ENCODE peak calls at places on chromosomes 12 and 14, in seven cellular contexts. B, E, X, D, A, T and J are unnamed samples.

GRCh38 chr14:100762901-100763300 is 36.2 kb downstream of the DLK1 start:
- DNase-seq in T (no peak), B (no peak), D (no peak), A (no peak), E (no peak), X (no peak), J (no peak)

GRCh38 chr14:77458249-77458950 is 507 bp downstream of the AHSA1 start:
- DNase-seq in B (peak), D (peak), X (peak), A (no peak), E (no peak), T (no peak), J (no peak)

GRCh38 chr14:53793790-53794560 is 162.7 kb downstream of the BMP4 start:
- DNase-seq in A (no peak), B (no peak), X (peak), D (no peak), E (no peak), T (peak), J (no peak)

GRCh38 chr14:85415015-85415712 is 114.8 kb upstream of the FLRT2 start:
- DNase-seq in B (peak), T (peak), D (peak), E (peak), A (peak), X (peak), J (peak)

GRCh38 chr12:54858562-54858961 is 4.2 kb downstream of the MUCL1 start:
- DNase-seq in A (no peak), X (no peak), T (no peak), B (no peak), E (no peak), D (no peak), J (no peak)

GRCh38 chr12:112842441-112842840 is 50.9 kb downstream of the RPH3A start:
- DNase-seq in T (no peak), B (no peak), E (no peak), X (no peak), A (no peak), D (no peak), J (no peak)

GRCh38 chr12:13008741-13009380 is 8.8 kb upstream of the HEBP1 start:
- DNase-seq in B (no peak), T (no peak), D (peak), A (no peak), X (no peak), E (no peak), J (no peak)

GRCh38 chr12:91361864-91362263 is 179.2 kb upstream of the DCN start:
- DNase-seq in T (no peak), D (peak), A (no peak), X (peak), B (peak), E (no peak), J (no peak)

GRCh38 chr12:20280515-20280914 is 87.8 kb upstream of the PDE3A start:
- DNase-seq in B (peak), T (no peak), E (no peak), D (peak), X (peak), A (no peak), J (no peak)

GRCh38 chr12:124380793-124381453 is 86.0 kb downstream of the RFLNA start:
- DNase-seq in X (no peak), D (no peak), E (no peak), T (no peak), A (no peak), B (no peak), J (no peak)

GRCh38 chr12:71900091-71900490 is 38.6 kb upstream of the TPH2 start:
- DNase-seq in T (no peak), X (peak), D (peak), E (no peak), B (peak), A (no peak), J (no peak)

GRCh38 chr12:122437656-122438121 is 15.2 kb upstream of the CLIP1 start:
- DNase-seq in X (peak), E (peak), T (peak), A (no peak), B (peak), D (peak), J (no peak)

GRCh38 chr14:36390718-36391117 is 70.3 kb upstream of the MBIP start:
- DNase-seq in A (no peak), D (no peak), E (no peak), T (no peak), X (no peak), B (no peak), J (no peak)

GRCh38 chr14:77409131-77409533 is 14.2 kb downstream of the NOXRED1 start:
- DNase-seq in A (no peak), D (no peak), E (no peak), B (peak), T (no peak), X (peak), J (no peak)

GRCh38 chr14:78048120-78048519 is 122.1 kb upstream of the NRXN3 start:
- DNase-seq in T (no peak), X (no peak), E (no peak), A (no peak), D (no peak), B (no peak), J (no peak)

GRCh38 chr12:107610030-107610859 is 75.4 kb upstream of the PWP1 start:
- DNase-seq in X (peak), D (peak), T (no peak), A (peak), E (no peak), B (peak), J (no peak)

GRCh38 chr14:100285021-100285912 is 21.0 kb downstream of the SLC25A29 start:
- DNase-seq in X (peak), A (no peak), D (peak), T (peak), E (peak), B (peak), J (no peak)

DNA sequence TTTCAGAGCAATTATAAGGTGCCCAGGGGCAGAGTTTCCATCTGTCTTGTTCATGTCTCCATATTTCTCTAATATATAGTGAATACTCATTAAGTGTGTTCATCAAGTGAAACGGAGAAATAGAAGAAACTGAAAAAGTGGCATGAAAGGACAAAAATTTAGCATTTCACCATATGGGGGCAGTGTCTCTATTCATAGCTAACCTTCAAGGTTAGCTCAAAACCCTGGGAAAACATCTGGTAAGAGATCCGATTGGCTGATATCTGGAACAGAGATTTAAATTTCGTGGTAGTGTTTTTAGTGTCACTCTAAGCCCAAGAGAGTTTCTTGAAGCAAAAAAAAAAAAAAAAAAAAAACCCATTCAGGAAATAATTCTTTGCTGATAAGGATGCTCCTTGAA is 367.5 kb downstream of the DAD1 start:
- DNase-seq in B (peak), E (no peak), A (no peak), D (peak), X (peak), T (no peak), J (no peak)
- TF ChIP-seq CTCF in B (peak), E (no peak), A (peak), D (peak), X (peak), T (no peak), J (peak)

GRCh38 chr14:57275023-57275664 is 6.4 kb downstream of the AP5M1 start:
- DNase-seq in B (no peak), D (no peak), T (no peak), X (no peak), A (no peak), E (no peak), J (no peak)

GRCh38 chr14:57273236-57273635 is 4.5 kb downstream of the AP5M1 start:
- DNase-seq in X (no peak), A (no peak), D (no peak), B (no peak), T (no peak), E (no peak), J (no peak)

GRCh38 chr14:57277062-57277461 is 8.3 kb downstream of the AP5M1 start:
- DNase-seq in D (no peak), T (no peak), X (no peak), A (no peak), B (no peak), E (no peak), J (no peak)

GRCh38 chr14:57274551-57274950 is 5.8 kb downstream of the AP5M1 start:
- DNase-seq in T (no peak), D (no peak), A (no peak), E (no peak), B (no peak), X (no peak), J (no peak)
- H3K4me3 ChIP-seq in T (no peak), D (no peak), A (no peak), E (no peak), B (no peak), X (no peak), J (no peak)

GRCh38 chr14:38608244-38608643 is 352.4 kb upstream of the CLEC14A start:
- DNase-seq in A (no peak), X (no peak), E (no peak), D (no peak), T (no peak), B (no peak), J (no peak)

DNA sequence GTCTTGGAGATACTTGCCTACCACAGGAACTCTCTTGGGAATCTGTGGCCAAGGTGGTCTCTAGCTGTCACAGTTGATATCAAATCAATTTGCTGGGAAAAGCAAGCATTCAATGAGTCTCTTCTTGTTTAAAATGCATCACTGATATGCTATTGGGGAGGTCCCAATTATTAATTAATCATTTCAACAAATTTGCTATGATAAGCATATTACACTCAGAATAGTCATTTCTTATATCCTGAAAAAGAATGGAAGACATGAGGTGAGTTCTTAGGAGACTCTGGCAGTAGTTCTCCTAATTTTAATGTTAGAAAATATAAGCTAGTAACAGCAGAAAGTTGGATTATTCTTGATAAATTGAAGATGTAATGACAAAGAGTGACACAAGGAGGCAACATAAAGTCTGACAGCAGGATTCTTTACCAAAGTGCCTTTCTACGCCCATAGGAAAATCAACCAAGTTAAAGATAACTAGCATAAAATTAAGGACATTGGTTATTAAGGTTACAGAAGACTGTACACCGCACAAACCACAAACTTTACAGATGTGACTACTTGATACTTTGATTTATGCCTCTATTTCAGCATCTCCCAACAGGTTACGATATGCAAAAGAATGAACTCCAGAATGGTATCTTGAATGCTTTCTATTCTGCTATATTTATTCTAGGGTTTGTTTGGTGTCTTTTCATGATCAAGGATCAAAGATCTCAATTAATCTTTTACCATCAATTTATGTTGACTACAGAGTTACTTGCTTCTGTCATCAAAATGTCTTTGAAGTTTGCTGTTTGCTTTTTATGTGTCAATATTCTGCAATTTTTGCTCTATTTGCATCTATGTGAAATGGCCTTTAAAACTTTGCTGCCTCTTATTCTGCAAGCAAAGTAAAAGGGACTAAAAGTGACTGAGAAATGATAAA is 349.6 kb upstream of the CLEC14A start:
- DNase-seq in E (no peak), B (peak), T (no peak), D (no peak), A (no peak), X (peak), J (no peak)
- TF ChIP-seq CTCF in E (no peak), B (no peak), T (no peak), D (peak), A (peak), X (peak), J (peak)

DNA sequence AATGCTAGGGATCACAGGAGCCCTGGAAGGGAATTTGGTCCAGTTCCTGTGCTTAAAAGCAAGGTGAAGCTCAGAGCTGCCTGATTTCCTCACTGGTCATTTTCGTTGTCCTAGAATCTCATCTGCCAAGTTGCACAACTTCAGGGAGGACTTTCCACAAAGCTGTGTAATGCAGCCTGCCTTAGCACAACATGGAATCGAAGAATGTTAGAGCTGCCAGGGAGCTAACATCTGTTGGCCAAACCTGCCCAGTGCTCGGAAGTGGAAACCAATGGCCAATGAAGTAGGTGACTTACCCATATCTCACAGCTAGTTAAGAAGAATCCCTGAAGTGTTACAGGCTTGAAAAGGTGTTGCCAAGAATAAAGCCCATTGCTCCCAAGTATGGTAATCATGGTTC is 79.9 kb upstream of the SSTR1 start:
- DNase-seq in E (no peak), B (peak), T (no peak), A (no peak), D (peak), X (peak), J (no peak)
- H3K4me3 ChIP-seq in E (no peak), B (no peak), T (no peak), A (no peak), D (no peak), X (no peak), J (no peak)

GRCh38 chr12:53051058-53051880 is 1.4 kb downstream of the TNS2 start:
- DNase-seq in B (peak), D (peak), A (no peak), X (peak), T (peak), E (peak), J (no peak)
- TF ChIP-seq CTCF in B (peak), D (peak), A (peak), X (peak), T (peak), E (peak), J (peak)

GRCh38 chr12:1552978-1553471 is 41.4 kb downstream of the FBXL14 start:
- DNase-seq in D (peak), B (no peak), T (no peak), A (peak), E (no peak), X (no peak), J (peak)

GRCh38 chr12:1553546-1553945 is 40.8 kb downstream of the FBXL14 start:
- DNase-seq in X (no peak), A (no peak), E (no peak), B (no peak), T (no peak), D (no peak), J (no peak)

GRCh38 chr12:1551496-1551895 is 42.9 kb downstream of the FBXL14 start:
- DNase-seq in T (no peak), D (no peak), E (no peak), X (no peak), B (no peak), A (no peak), J (no peak)

GRCh38 chr12:1552171-1552570 is 42.2 kb downstream of the FBXL14 start:
- DNase-seq in X (no peak), E (no peak), D (no peak), B (no peak), T (no peak), A (no peak), J (no peak)

DNA sequence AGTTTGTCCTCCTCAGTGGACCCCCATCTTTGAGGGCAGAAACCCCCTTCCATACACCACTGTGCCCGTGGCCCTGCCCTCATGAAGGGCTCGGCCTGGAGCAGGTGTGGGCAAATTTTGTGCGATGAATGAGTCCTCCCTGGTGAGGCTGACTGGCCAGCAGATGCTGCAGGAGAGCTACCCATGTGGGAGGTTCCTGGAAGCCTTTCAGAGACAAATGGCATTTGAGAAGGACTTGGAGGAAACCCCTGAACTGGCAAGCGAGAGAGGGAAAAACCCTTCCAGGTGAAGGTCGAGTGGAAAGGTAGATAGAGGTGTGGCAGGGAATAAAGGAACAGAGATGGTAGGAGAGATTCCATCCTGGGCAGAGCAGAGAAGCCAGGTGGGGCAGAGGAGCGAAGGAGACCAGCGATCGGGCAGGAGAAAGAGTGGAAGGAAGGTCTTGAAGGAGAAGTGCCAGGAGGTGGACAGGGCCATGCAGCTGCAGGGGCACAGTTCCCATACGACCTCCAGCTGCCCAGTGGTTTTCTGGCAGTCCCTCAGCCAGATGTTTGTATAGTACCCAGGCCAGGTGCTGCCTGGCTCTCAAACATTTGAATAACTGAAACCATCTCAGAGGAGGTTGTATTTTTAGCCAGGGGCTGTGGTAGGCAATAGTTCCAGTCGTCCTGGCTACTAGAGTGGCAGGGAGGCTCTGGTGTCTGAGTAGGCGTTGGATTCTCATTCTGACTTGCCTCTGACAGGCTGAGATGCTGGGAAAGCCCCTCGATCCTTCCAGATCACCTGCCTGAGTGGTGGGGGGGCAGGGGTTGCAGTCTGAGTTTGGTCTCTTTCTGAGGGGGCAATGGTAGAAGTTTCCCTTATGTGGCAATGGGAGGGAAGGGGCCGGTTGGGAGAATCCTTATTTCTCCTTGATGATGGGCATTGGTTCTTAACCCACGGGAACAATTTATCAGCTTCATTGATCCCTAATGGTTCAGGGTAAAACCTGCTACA is 40.1 kb downstream of the FBXL14 start:
- DNase-seq in D (no peak), T (no peak), X (no peak), A (no peak), E (no peak), B (no peak), J (no peak)
- H3K4me3 ChIP-seq in D (no peak), T (no peak), X (no peak), A (no peak), E (no peak), B (no peak), J (no peak)

GRCh38 chr14:50667491-50668007 is 557 bp downstream of the SAV1 start:
- DNase-seq in T (no peak), A (no peak), D (no peak), E (peak), B (no peak), X (no peak), J (no peak)
- TF ChIP-seq CTCF in T (no peak), A (no peak), D (no peak), E (no peak), B (no peak), X (no peak), J (no peak)

DNA sequence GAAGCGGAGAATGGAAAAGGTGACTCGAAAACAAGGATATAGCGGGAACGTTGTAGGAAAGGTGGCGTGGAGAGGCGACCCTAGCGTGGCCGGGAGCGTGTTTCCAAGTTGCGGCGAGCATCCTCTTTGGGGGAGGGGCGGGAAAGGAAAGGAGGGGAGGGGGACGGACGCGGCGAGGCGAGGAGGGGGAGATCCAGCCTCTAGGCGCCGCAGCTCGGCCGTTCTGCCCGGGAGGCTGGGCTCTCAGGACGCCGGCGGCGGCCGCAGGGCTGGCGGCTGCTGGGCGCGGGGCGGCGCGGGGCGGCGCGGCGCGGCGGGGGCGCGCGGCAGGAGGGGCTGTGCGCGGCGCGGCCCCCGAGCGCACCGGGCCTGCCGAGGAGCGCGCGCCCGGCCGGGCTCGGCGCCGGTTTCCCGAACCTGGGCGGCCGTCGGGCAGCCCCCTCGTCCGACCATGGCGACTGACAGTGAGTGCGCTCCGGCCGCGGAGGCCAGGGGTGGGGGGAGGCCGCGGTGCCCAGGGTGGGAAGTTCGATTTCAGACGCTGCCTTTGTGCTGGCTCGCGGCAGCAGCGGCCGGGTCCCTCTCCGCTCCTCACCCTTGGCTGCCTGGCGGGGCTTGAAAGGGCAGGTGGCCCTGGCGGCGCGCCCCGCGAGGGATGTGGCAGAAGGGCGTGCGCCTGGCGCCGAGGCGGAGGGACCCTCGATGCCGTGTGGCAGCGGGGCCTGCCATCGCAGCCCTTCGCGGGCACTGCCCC is 50.3 kb downstream of the SNAPC1 start:
- DNase-seq in D (no peak), T (no peak), B (peak), X (peak), A (no peak), E (no peak), J (no peak)
- H3K4me3 ChIP-seq in D (peak), T (peak), B (peak), X (peak), A (peak), E (no peak), J (peak)